ENCODE peak calls at places on chromosomes 11 and 22, in nine cellular contexts. I is A549; K is stimulated activated CD4-positive, alpha-beta T cell treated with anti-CD3 and anti-CD28 coated beads, Interleukin-12 subunit alpha, Interleukin-12 subunit beta, amount 100 ng/mL, for 24 hours; C is fibroblast of villous mesenchyme; U is NCI-H774; G is OCI-LY7; D is activated CD4-positive, alpha-beta T cell treated with anti-CD3 and anti-CD28 coated beads, Interleukin-2, amount 50 U/mL, for 4 hours; V is CD8-positive, alpha-beta memory T cell; A is astrocyte of the spinal cord. M is an unnamed sample.

GRCh38 chr11:35272391-35272821 is 133.4 kb downstream of the CD44 start:
- DNase-seq in I (no peak), A (no peak), K (peak), V (peak), U (no peak), G (no peak), D (peak), C (no peak), M (no peak)

GRCh38 chr11:8809605-8810272 is 101.2 kb upstream of the AKIP1 start:
- DNase-seq in G (no peak), I (no peak), C (peak), U (no peak), K (no peak), D (no peak), V (no peak), A (no peak), M (no peak)

GRCh38 chr11:6635082-6635932 is 16.1 kb upstream of the TPP1 start:
- DNase-seq in C (peak), G (no peak), V (no peak), K (no peak), A (peak), D (no peak), U (no peak), I (no peak), M (peak)

GRCh38 chr11:70901951-70902521 is 350.3 kb downstream of the SHANK2 start:
- DNase-seq in G (no peak), C (peak), V (no peak), K (no peak), D (no peak), I (no peak), A (no peak), U (no peak), M (no peak)

GRCh38 chr11:101336858-101337257 is 207.2 kb upstream of the PGR start:
- DNase-seq in V (no peak), D (no peak), U (peak), K (no peak), A (no peak), C (no peak), G (no peak), I (no peak), M (no peak)

GRCh38 chr22:24951942-24952836 is at the start of gene KIAA1671:
- DNase-seq in U (peak), I (peak), C (peak), V (peak), G (no peak), D (peak), A (peak), K (peak), M (peak)

GRCh38 chr11:108122166-108122628 is 830 bp downstream of the ACAT1 start:
- DNase-seq in D (no peak), I (no peak), C (peak), K (no peak), V (no peak), A (peak), U (peak), G (no peak), M (peak)

GRCh38 chr22:31045900-31046587 is 35.1 kb upstream of the SMTN start:
- DNase-seq in A (no peak), D (no peak), K (no peak), V (no peak), U (no peak), G (no peak), C (no peak), I (no peak), M (no peak)

GRCh38 chr11:75161506-75161905 is 10.6 kb downstream of the SLCO2B1 start:
- DNase-seq in D (no peak), A (no peak), G (no peak), C (no peak), U (no peak), I (no peak), K (no peak), V (no peak), M (no peak)

GRCh38 chr11:12380565-12381325 is 3.4 kb downstream of the PARVA start:
- DNase-seq in K (no peak), G (no peak), C (no peak), U (no peak), V (no peak), D (no peak), A (no peak), I (no peak), M (no peak)

GRCh38 chr11:59692915-59693314 is 20.7 kb downstream of the OR10V1 start:
- DNase-seq in U (no peak), K (no peak), D (no peak), I (no peak), G (no peak), V (no peak), C (no peak), A (no peak), M (no peak)

GRCh38 chr22:48242461-48242864 is 1480.0 kb downstream of the TBC1D22A start:
- DNase-seq in I (no peak), U (no peak), C (no peak), A (no peak), V (no peak), D (no peak), G (no peak), K (no peak), M (no peak)

GRCh38 chr11:10540546-10540914 is 457 bp downstream of the RNF141 start:
- DNase-seq in A (peak), K (no peak), U (no peak), V (no peak), G (peak), D (no peak), I (no peak), C (peak), M (no peak)

GRCh38 chr11:69102732-69103615 is 52.8 kb upstream of the SMIM38 start:
- DNase-seq in D (no peak), K (no peak), U (no peak), I (no peak), G (no peak), A (no peak), V (no peak), C (no peak), M (no peak)

GRCh38 chr11:86018249-86018648 is 50.6 kb downstream of the PICALM start:
- DNase-seq in A (no peak), G (no peak), D (no peak), U (no peak), K (no peak), C (no peak), I (no peak), V (no peak), M (no peak)

GRCh38 chr11:705646-706438 is at the start of gene EPS8L2:
- DNase-seq in C (no peak), U (no peak), D (no peak), K (no peak), V (no peak), I (no peak), A (no peak), G (no peak), M (no peak)

GRCh38 chr22:17871726-17872458 is 97.6 kb upstream of the BID start:
- DNase-seq in V (no peak), K (no peak), G (no peak), A (no peak), U (no peak), I (no peak), C (no peak), D (no peak), M (no peak)

GRCh38 chr22:40325315-40325714 is 21.0 kb upstream of the ADSL start:
- DNase-seq in C (no peak), A (no peak), V (peak), D (peak), G (no peak), K (peak), U (no peak), I (no peak), M (no peak)

GRCh38 chr11:86515297-86516094 is 140.8 kb downstream of the CCDC81 start:
- DNase-seq in U (no peak), G (no peak), V (no peak), I (no peak), K (no peak), A (peak), C (peak), D (no peak), M (peak)

GRCh38 chr22:24157783-24158170 is 23.5 kb upstream of the SUSD2 start:
- DNase-seq in V (no peak), D (no peak), A (no peak), U (no peak), C (no peak), I (no peak), K (no peak), G (no peak), M (no peak)

GRCh38 chr11:47886096-47886495 is 37.9 kb upstream of the NUP160 start:
- DNase-seq in U (no peak), V (no peak), K (no peak), A (peak), G (no peak), I (no peak), D (no peak), C (peak), M (no peak)

GRCh38 chr11:7186190-7186589 is 65.5 kb upstream of the SYT9 start:
- DNase-seq in K (no peak), U (no peak), D (no peak), A (peak), C (peak), I (no peak), G (no peak), V (no peak), M (peak)

GRCh38 chr22:44160416-44160815 is 20.3 kb upstream of the PARVG start:
- DNase-seq in D (no peak), C (no peak), V (no peak), K (no peak), I (no peak), A (no peak), G (no peak), U (no peak), M (no peak)

GRCh38 chr22:47213571-47214230 is 451.3 kb downstream of the TBC1D22A start:
- DNase-seq in I (peak), V (no peak), G (peak), U (no peak), K (peak), C (peak), A (no peak), D (peak), M (peak)

GRCh38 chr11:131065435-131066295 is 149.4 kb upstream of the SNX19 start:
- DNase-seq in C (no peak), I (no peak), A (no peak), V (no peak), K (no peak), G (no peak), D (no peak), U (no peak), M (no peak)

GRCh38 chr11:70661763-70662501 is 263.6 kb downstream of the CTTN start:
- DNase-seq in U (no peak), A (peak), V (no peak), I (no peak), K (no peak), C (no peak), G (no peak), D (no peak), M (peak)

GRCh38 chr11:126452256-126452655 is 96.8 kb downstream of the ST3GAL4 start:
- DNase-seq in U (no peak), V (no peak), A (no peak), I (no peak), K (no peak), G (no peak), C (no peak), D (no peak), M (no peak)

GRCh38 chr11:87437844-87438223 is 400.1 kb downstream of the TMEM135 start:
- DNase-seq in U (no peak), A (peak), V (no peak), K (no peak), I (no peak), G (no peak), D (no peak), C (peak), M (peak)

GRCh38 chr11:31687256-31687655 is 123.9 kb downstream of the PAX6 start:
- DNase-seq in A (no peak), V (no peak), K (no peak), C (no peak), U (no peak), D (no peak), G (no peak), I (no peak), M (no peak)

GRCh38 chr11:117437041-117437790 is 109.6 kb downstream of the CEP164 start:
- DNase-seq in V (no peak), G (no peak), C (no peak), U (no peak), I (no peak), D (no peak), K (no peak), A (no peak), M (no peak)

GRCh38 chr11:617912-618682 is 2.3 kb upstream of the IRF7 start:
- DNase-seq in V (no peak), I (no peak), A (no peak), G (no peak), C (no peak), K (no peak), D (no peak), U (no peak), M (no peak)

GRCh38 chr22:43553451-43554258 is 141.8 kb downstream of the MPPED1 start:
- DNase-seq in A (no peak), G (no peak), K (no peak), U (no peak), I (no peak), C (no peak), D (no peak), V (no peak), M (no peak)

GRCh38 chr11:102179366-102179765 is 69.1 kb downstream of the YAP1 start:
- DNase-seq in G (no peak), D (no peak), U (no peak), A (no peak), V (no peak), C (no peak), I (no peak), K (no peak), M (no peak)

GRCh38 chr22:28139993-28140392 is 220.9 kb upstream of the PITPNB start:
- DNase-seq in V (no peak), K (no peak), U (no peak), C (peak), D (no peak), I (no peak), G (no peak), A (peak), M (peak)

GRCh38 chr11:119188887-119189286 is 3.6 kb downstream of the NHERF4 start:
- DNase-seq in C (no peak), G (no peak), U (no peak), A (no peak), I (no peak), V (no peak), K (no peak), D (no peak), M (no peak)

GRCh38 chr11:73194034-73194507 is 24.0 kb upstream of the P2RY2 start:
- DNase-seq in V (no peak), U (no peak), I (no peak), D (no peak), G (no peak), C (no peak), A (no peak), K (no peak), M (no peak)